ENCODE peak calls at places on chromosomes 5 and 9, in four cellular contexts. Q is EL, T is T follicular helper cell, Z is left lung. S is an unnamed sample.

GRCh38 chr5:73770601-73771025 is 144.6 kb downstream of the ARHGEF28 start:
- DNase-seq in Q (no peak), T (no peak), Z (no peak), S (no peak)

GRCh38 chr5:6736524-6737042 is 23.4 kb downstream of the TENT4A start:
- DNase-seq in Q (no peak), T (no peak), Z (no peak), S (no peak)

GRCh38 chr5:56011835-56012234 is 17.1 kb upstream of the IL6ST start:
- DNase-seq in Q (peak), T (no peak), Z (no peak), S (no peak)

GRCh38 chr5:337565-338130 is 16.1 kb downstream of the AHRR start:
- DNase-seq in Q (peak), T (no peak), Z (no peak), S (no peak)

GRCh38 chr5:14325369-14325768 is 182.2 kb downstream of the TRIO start:
- DNase-seq in Q (no peak), T (no peak), Z (no peak), S (no peak)

GRCh38 chr5:181224390-181225234 is 1.5 kb downstream of the TRIM41 start:
- DNase-seq in Q (no peak), T (no peak), Z (peak), S (no peak)

GRCh38 chr9:93813687-93814560 is 141.2 kb downstream of the BARX1 start:
- DNase-seq in Q (no peak), T (no peak), Z (no peak), S (no peak)

GRCh38 chr5:105101597-105101996 is 1539.0 kb upstream of the NUDT12 start:
- DNase-seq in Q (no peak), T (no peak), Z (no peak), S (no peak)

GRCh38 chr9:20771721-20772120 is 87.7 kb downstream of the FOCAD start:
- DNase-seq in Q (no peak), T (no peak), Z (no peak), S (no peak)

GRCh38 chr5:158819095-158819494 is 280.6 kb downstream of the EBF1 start:
- DNase-seq in Q (no peak), T (no peak), Z (no peak), S (no peak)

GRCh38 chr9:21252727-21253547 is 13.1 kb upstream of the IFNA14 start:
- DNase-seq in Q (peak), T (no peak), Z (peak), S (no peak)

GRCh38 chr5:159227452-159227851 is 18.1 kb upstream of the RNF145 start:
- DNase-seq in Q (no peak), T (no peak), Z (no peak), S (no peak)

GRCh38 chr9:125932012-125932411 is 184.8 kb downstream of the PBX3 start:
- DNase-seq in Q (peak), T (no peak), Z (peak), S (no peak)

GRCh38 chr5:135386886-135387628 is 12.0 kb downstream of the MACROH2A1 start:
- DNase-seq in Q (peak), T (no peak), Z (no peak), S (no peak)

GRCh38 chr5:127934791-127935256 is 148.7 kb upstream of the SLC12A2 start:
- DNase-seq in Q (peak), T (no peak), Z (peak), S (no peak)

S was measured in naive thymus-derived CD8-positive, alpha-beta T cell.